ENCODE peak calls at places on chromosome 14, in four cellular contexts. O is trophoblast cell, S is H1, U is fibroblast of lung. D is an unnamed sample.
A peak's percentile ranks its signal among the peaks of the same experiment; 100 is the strongest.

GRCh38 chr14:30621354-30621953 is 665 bp upstream of the SCFD1 start:
- DNase-seq in O (peak; percentile 33), S (peak; percentile 54), U (peak; percentile 29), D (peak; percentile 47)

GRCh38 chr14:73815849-73816816 is 35.5 kb upstream of the PTGR2 start:
- DNase-seq in O (no peak), S (no peak), U (peak; percentile 67), D (no peak)

GRCh38 chr14:89730692-89731091 is 223.8 kb downstream of the EFCAB11 start:
- DNase-seq in O (no peak), S (no peak), U (no peak), D (no peak)

GRCh38 chr14:43647302-43647701 is 859.8 kb downstream of the FSCB start:
- DNase-seq in O (no peak), S (no peak), U (no peak), D (no peak)

GRCh38 chr14:55874785-55875184 is 243.4 kb upstream of the PELI2 start:
- DNase-seq in O (no peak), S (no peak), U (no peak), D (no peak)

GRCh38 chr14:86838363-86838762 is 1154.6 kb downstream of the GALC start:
- DNase-seq in O (no peak), S (no peak), U (no peak), D (no peak)

GRCh38 chr14:89336338-89336737 is 80.7 kb downstream of the FOXN3 start:
- DNase-seq in O (no peak), S (no peak), U (no peak), D (no peak)

GRCh38 chr14:104289485-104289884 is 151.1 kb downstream of the KIF26A start:
- DNase-seq in O (no peak), S (no peak), U (no peak), D (no peak)

GRCh38 chr14:68551045-68551683 is 241.7 kb downstream of the ZFP36L1 start:
- DNase-seq in O (no peak), S (peak; percentile 42), U (no peak), D (peak; percentile 29)

GRCh38 chr14:72828604-72829003 is 65.3 kb downstream of the DPF3 start:
- DNase-seq in O (no peak), S (no peak), U (no peak), D (no peak)

GRCh38 chr14:35927727-35928126 is 101.6 kb downstream of the BRMS1L start:
- DNase-seq in O (peak; percentile 26), S (no peak), U (peak; percentile 4), D (no peak)

GRCh38 chr14:49975286-49975685 is 82.4 kb downstream of the ARF6 start:
- DNase-seq in O (peak; percentile 48), S (no peak), U (peak; percentile 97), D (peak; percentile 89)

GRCh38 chr14:99273724-99274345 is 1.8 kb upstream of the BCL11B start:
- DNase-seq in O (no peak), S (peak; percentile 73), U (peak; percentile 6), D (no peak)

GRCh38 chr14:91835920-91836843 is 31.2 kb downstream of the TC2N start:
- DNase-seq in O (peak; percentile 74), S (peak; percentile 92), U (no peak), D (no peak)

GRCh38 chr14:61342486-61342885 is 21.1 kb downstream of the PRKCH start:
- DNase-seq in O (no peak), S (no peak), U (no peak), D (no peak)

GRCh38 chr14:92657457-92658142 is 90.8 kb downstream of the LGMN start:
- DNase-seq in O (no peak), S (no peak), U (no peak), D (no peak)

GRCh38 chr14:104295681-104296387 is 157.4 kb downstream of the KIF26A start:
- DNase-seq in O (no peak), S (no peak), U (no peak), D (no peak)

GRCh38 chr14:91389173-91389572 is 28.4 kb downstream of the CCDC88C start:
- DNase-seq in O (no peak), S (no peak), U (no peak), D (no peak)

GRCh38 chr14:101604935-101605767 is 43.9 kb downstream of the DIO3 start:
- DNase-seq in O (no peak), S (no peak), U (no peak), D (no peak)

GRCh38 chr14:28773917-28774691 is 7.5 kb downstream of the FOXG1 start:
- DNase-seq in O (no peak), S (peak; percentile 90), U (peak; percentile 57), D (peak; percentile 58)

GRCh38 chr14:72433511-72433910 is 460.4 kb downstream of the DPF3 start:
- DNase-seq in O (no peak), S (no peak), U (peak; percentile 61), D (peak; percentile 23)

GRCh38 chr14:35420036-35420811 is 15.7 kb upstream of the NFKBIA start:
- DNase-seq in O (no peak), S (no peak), U (peak; percentile 90), D (peak; percentile 65)

GRCh38 chr14:29800961-29801360 is 126.7 kb downstream of the PRKD1 start:
- DNase-seq in O (no peak), S (no peak), U (no peak), D (no peak)

GRCh38 chr14:37594916-37595808 is at the start of the genes FOXA1 and TTC6:
- DNase-seq in O (no peak), S (peak; percentile 73), U (peak; percentile 12), D (peak; percentile 74)

GRCh38 chr14:95138876-95139275 is 18.5 kb downstream of the DICER1 start:
- DNase-seq in O (no peak), S (no peak), U (no peak), D (no peak)

GRCh38 chr14:95134304-95134933 is 22.9 kb downstream of the DICER1 start:
- DNase-seq in O (peak; percentile 4), S (no peak), U (no peak), D (peak; percentile 47)

GRCh38 chr14:95137164-95137803 is 20.0 kb downstream of the DICER1 start:
- DNase-seq in O (no peak), S (no peak), U (no peak), D (no peak)

GRCh38 chr14:95137804-95138167 is 19.5 kb downstream of the DICER1 start:
- DNase-seq in O (no peak), S (no peak), U (no peak), D (no peak)

DNA sequence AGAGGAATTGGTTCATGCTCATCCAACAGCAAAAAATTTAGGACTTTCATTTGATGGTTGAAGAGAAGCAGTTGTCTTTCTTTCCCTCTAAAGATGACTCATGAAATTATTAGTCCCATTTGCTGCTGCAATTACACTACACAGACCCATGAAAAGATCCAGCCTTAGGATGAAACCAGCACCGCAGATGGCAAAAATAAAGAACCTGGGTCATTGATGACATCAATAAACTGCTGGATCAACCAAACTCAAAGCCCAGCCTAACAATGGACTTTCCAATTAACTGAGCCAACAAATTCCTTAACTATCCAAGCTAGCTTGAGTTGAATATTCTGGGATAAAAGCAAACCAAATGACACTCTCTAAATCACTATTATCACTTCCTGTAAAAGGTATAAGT is 20.7 kb downstream of the DICER1 start:
- DNase-seq in O (no peak), S (no peak), U (no peak), D (no peak)
- H3K4me3 ChIP-seq in O (no peak overlapping the region), S (no peak overlapping the region), U (no peak overlapping the region), D (no peak overlapping the region)

GRCh38 chr14:94173885-94174621 is at the start of gene PPP4R4:
- DNase-seq in O (peak; percentile 79), S (peak; percentile 95), U (peak; percentile 72), D (peak; percentile 94)

GRCh38 chr14:94175403-94176146 is 1.5 kb downstream of the PPP4R4 start:
- DNase-seq in O (no peak), S (no peak), U (no peak), D (peak; percentile 17)

GRCh38 chr14:94174622-94175402 is 690 bp downstream of the PPP4R4 start:
- DNase-seq in O (no peak), S (peak; percentile 72), U (no peak), D (peak; percentile 41)

GRCh38 chr14:94172545-94172944 is 1.6 kb upstream of the PPP4R4 start:
- DNase-seq in O (no peak), S (no peak), U (no peak), D (no peak)

GRCh38 chr14:94173471-94173884 is 644 bp upstream of the PPP4R4 start:
- DNase-seq in O (no peak), S (peak; percentile 72), U (no peak), D (peak; percentile 33)
- H3K9ac ChIP-seq in O (no peak overlapping the region), S (peak overlapping the region; percentile 24), U (no peak overlapping the region), D (peak overlapping the region; percentile 52)

GRCh38 chr14:97723834-97724770 is 926.9 kb downstream of the VRK1 start:
- DNase-seq in O (no peak), S (no peak), U (no peak), D (no peak)

GRCh38 chr14:97719931-97720330 is 922.7 kb downstream of the VRK1 start:
- DNase-seq in O (no peak), S (no peak), U (no peak), D (no peak)

GRCh38 chr14:97723321-97723720 is 926.1 kb downstream of the VRK1 start:
- DNase-seq in O (no peak), S (no peak), U (no peak), D (no peak)

DNA sequence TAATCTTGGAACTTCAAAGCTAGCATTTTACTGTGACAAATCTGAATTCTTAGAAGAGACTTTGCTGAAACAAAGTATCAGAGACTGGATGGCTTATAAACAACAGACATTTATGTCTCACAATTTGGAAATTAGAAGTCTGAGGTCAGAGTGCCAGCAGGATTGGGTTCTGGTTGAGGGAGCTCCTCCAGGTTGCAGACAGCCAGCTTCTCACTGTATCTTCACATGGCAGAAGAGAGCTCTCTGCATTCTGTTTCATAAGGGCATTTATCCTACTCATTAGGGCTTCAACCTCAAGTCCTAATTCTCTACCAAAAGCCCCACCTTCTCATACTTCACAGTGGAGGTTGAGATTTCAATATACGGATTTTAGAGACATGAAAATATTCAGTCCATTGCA is 921.9 kb downstream of the VRK1 start:
- DNase-seq in O (no peak), S (no peak), U (no peak), D (no peak)
- H3K4me3 ChIP-seq in O (no peak overlapping the region), S (no peak overlapping the region), U (no peak overlapping the region), D (no peak overlapping the region)

GRCh38 chr14:51554953-51555352 is 96.8 kb upstream of the FRMD6 start:
- DNase-seq in O (no peak), S (no peak), U (peak; percentile 58), D (peak; percentile 48)
- H3K9ac ChIP-seq in O (no peak overlapping the region), S (no peak overlapping the region), U (no peak overlapping the region), D (peak overlapping the region; percentile 60)

DNA sequence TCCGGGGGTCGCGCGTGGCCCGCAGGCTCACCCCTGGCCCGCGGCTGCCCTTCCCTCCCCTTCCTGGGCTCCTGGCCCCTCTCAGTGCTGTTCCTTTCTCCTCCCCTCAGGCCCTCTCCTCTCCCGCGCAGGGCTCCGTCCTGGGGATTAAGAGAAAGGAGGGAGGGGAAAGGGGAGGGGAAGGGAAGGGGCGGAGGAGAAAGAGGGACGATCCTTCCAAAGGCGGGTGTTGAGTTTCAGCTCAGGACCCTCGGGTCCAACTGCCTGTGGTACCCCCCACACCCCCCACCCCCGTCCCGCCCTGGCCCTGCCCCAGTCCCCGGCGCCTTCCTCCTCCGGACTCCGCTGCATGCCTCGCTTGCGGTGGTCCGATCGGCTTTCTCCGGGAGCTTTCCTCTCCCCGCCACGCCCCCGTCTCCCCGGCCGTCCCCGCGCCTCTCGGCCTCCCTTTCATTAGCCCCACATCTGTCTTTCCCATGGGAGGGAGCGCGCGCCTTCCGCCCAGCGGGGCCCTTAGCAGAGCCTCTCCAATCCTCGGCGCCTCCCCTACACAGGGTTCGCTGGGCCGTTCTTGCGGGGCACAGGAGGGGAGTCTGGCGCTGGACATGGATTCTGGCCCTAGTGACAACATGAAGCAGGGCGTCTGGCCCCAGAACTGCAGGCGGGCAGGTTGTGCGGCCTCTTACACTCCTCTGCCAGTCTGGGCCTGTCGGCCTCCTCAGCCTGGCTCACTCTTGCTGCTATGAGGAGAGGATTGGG is 1.4 kb upstream of the EFS start:
- DNase-seq in O (no peak), S (peak; percentile 92), U (peak; percentile 78), D (peak; percentile 95)
- H3K4me3 ChIP-seq in O (peak overlapping the region; percentile 78), S (peak overlapping the region; percentile 69), U (peak overlapping the region; percentile 31), D (peak overlapping the region; percentile 48)

GRCh38 chr14:34086358-34086757 is 135.5 kb upstream of the EGLN3 start:
- DNase-seq in O (no peak), S (peak; percentile 11), U (no peak), D (no peak)
- H3K9ac ChIP-seq in O (no peak overlapping the region), S (no peak overlapping the region), U (no peak overlapping the region), D (no peak overlapping the region)